ENCODE peak calls at places on chromosomes 2 and 18, in eight cellular contexts. O, N, A, W, Z, T, Y and I are unnamed samples.

GRCh38 chr2:230798769-230799399 is 65.9 kb upstream of the ITM2C start:
- DNase-seq in O (no peak), N (peak; percentile 78), A (peak; percentile 63), W (no peak), Z (no peak), T (no peak), Y (peak; percentile 70), I (peak; percentile 57)

GRCh38 chr2:238655131-238655860 is 192.6 kb upstream of the TWIST2 start:
- DNase-seq in O (no peak), N (no peak), A (no peak), W (no peak), Z (no peak), T (no peak), Y (no peak), I (no peak)

GRCh38 chr2:217685255-217685605 is 317.6 kb downstream of the TNS1 start:
- DNase-seq in O (peak; percentile 56), N (no peak), A (no peak), W (peak; percentile 63), Z (peak; percentile 64), T (peak; percentile 88), Y (peak; percentile 97), I (no peak)

GRCh38 chr2:108938069-108938710 is 50.8 kb downstream of the EDAR start:
- DNase-seq in O (no peak), N (peak; percentile 61), A (no peak), W (no peak), Z (no peak), T (no peak), Y (peak; percentile 28), I (no peak)

GRCh38 chr18:75322206-75322605 is 105.3 kb downstream of the SMIM21 start:
- DNase-seq in O (no peak), N (no peak), A (no peak), W (no peak), Z (no peak), T (no peak), Y (no peak), I (no peak)

GRCh38 chr2:110858135-110858737 is 125.9 kb downstream of the ACOXL start:
- DNase-seq in O (peak; percentile 34), N (peak; percentile 96), A (no peak), W (no peak), Z (peak; percentile 80), T (no peak), Y (no peak), I (peak; percentile 75)

GRCh38 chr18:32509121-32509520 is 38.4 kb upstream of the GAREM1 start:
- DNase-seq in O (no peak), N (no peak), A (no peak), W (no peak), Z (no peak), T (no peak), Y (no peak), I (no peak)

GRCh38 chr2:225737556-225737955 is 338.0 kb downstream of the NYAP2 start:
- DNase-seq in O (no peak), N (no peak), A (no peak), W (no peak), Z (no peak), T (no peak), Y (peak; percentile 75), I (no peak)

GRCh38 chr2:54497738-54498680 is 41.9 kb downstream of the SPTBN1 start:
- DNase-seq in O (no peak), N (no peak), A (peak; percentile 35), W (no peak), Z (peak; percentile 56), T (no peak), Y (no peak), I (no peak)

GRCh38 chr18:13290856-13291271 is 72.3 kb downstream of the LDLRAD4 start:
- DNase-seq in O (no peak), N (peak; percentile 53), A (no peak), W (no peak), Z (no peak), T (no peak), Y (no peak), I (peak; percentile 48)

GRCh38 chr2:60991644-60992043 is 25.9 kb upstream of the PEX13 start:
- DNase-seq in O (no peak), N (no peak), A (no peak), W (no peak), Z (no peak), T (no peak), Y (no peak), I (no peak)

GRCh38 chr2:60992985-60993392 is 24.5 kb upstream of the PEX13 start:
- DNase-seq in O (peak; percentile 40), N (peak; percentile 83), A (no peak), W (no peak), Z (peak; percentile 73), T (no peak), Y (no peak), I (peak; percentile 61)

GRCh38 chr2:60984717-60985116 is 32.8 kb upstream of the PEX13 start:
- DNase-seq in O (no peak), N (no peak), A (no peak), W (no peak), Z (no peak), T (no peak), Y (no peak), I (no peak)

GRCh38 chr2:60987041-60987440 is 30.5 kb upstream of the PEX13 start:
- DNase-seq in O (no peak), N (no peak), A (no peak), W (no peak), Z (no peak), T (no peak), Y (no peak), I (no peak)

DNA sequence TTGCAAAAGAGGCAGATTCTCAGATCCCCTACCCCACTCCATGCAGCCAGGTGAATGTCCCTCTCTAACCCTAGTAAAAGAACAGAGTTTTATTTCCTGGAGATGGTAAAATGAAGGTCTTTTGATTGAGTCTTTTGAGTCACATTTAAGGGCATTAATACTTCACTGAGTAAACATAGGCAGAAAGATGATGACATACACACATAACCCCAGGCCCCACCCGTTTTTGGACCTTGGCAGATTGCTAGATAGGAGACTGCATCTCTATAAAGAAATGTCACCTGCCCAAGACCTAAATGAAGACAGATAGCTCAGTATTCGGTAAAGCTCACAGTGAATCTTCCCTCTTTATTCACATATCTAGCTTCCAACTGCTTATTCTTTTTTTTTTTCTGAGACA is 28.3 kb upstream of the PEX13 start:
- DNase-seq in O (no peak), N (no peak), A (no peak), W (no peak), Z (no peak), T (no peak), Y (peak; percentile 43), I (no peak)
- H3K27ac ChIP-seq in O (no peak overlapping the region), N (no peak overlapping the region), A (no peak overlapping the region), W (no peak overlapping the region), Z (no peak overlapping the region), T (no peak overlapping the region), Y (peak overlapping the region; percentile 9), I (no peak overlapping the region)

GRCh38 chr2:46349115-46349547 is 51.9 kb downstream of the EPAS1 start:
- DNase-seq in O (no peak), N (no peak), A (no peak), W (no peak), Z (no peak), T (no peak), Y (no peak), I (no peak)
- H3K27ac ChIP-seq in O (no peak overlapping the region), N (no peak overlapping the region), A (no peak overlapping the region), W (peak overlapping the region; percentile 27), Z (no peak overlapping the region), T (no peak overlapping the region), Y (no peak overlapping the region), I (no peak overlapping the region)

GRCh38 chr2:45115181-45115580 is 105.9 kb upstream of the SIX2 start:
- DNase-seq in O (no peak), N (no peak), A (no peak), W (no peak), Z (no peak), T (no peak), Y (no peak), I (no peak)

GRCh38 chr2:45119038-45119437 is 109.8 kb upstream of the SIX2 start:
- DNase-seq in O (no peak), N (no peak), A (no peak), W (no peak), Z (no peak), T (no peak), Y (peak; percentile 98), I (no peak)

GRCh38 chr2:45117383-45117782 is 108.1 kb upstream of the SIX2 start:
- DNase-seq in O (no peak), N (no peak), A (no peak), W (no peak), Z (no peak), T (no peak), Y (no peak), I (no peak)

GRCh38 chr2:45112750-45113149 is 103.5 kb upstream of the SIX2 start:
- DNase-seq in O (no peak), N (no peak), A (no peak), W (no peak), Z (no peak), T (no peak), Y (no peak), I (no peak)

DNA sequence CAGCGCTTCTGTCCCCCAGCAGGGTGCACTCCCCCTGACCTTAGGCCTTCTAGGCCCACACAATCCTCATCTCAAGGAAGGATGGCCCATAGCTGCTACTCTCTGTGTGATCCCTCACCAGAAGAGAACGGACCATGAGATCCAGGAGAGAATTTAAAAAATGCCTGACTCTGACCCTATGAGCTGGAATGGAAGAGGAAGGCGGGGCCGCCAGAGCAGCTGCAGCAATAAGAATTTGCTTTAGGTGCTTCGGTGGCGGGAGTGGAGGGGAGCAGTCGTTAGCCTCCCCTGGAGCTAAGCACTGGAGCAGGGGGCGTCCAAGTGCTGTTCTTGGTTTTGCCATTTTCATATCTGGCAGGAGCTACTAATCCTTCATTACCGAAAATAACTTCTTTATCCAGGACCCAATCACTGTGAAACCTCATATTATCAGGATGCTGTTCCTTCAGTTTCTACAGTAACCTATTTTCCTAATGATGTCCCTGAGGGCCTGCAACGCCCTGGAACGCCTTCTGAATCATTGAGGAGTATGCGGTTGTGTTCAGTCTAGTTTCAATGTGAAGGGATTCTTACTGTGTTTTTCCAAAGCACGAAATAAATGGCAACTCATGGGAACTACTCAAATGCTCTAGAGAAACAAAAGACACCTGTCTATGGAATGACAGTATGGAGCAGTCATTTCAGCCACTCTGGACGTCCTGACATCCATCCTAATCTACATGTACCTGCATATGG is 105.1 kb upstream of the SIX2 start:
- DNase-seq in O (no peak), N (no peak), A (no peak), W (no peak), Z (no peak), T (no peak), Y (no peak), I (no peak)
- H3K27ac ChIP-seq in O (no peak overlapping the region), N (no peak overlapping the region), A (no peak overlapping the region), W (no peak overlapping the region), Z (no peak overlapping the region), T (no peak overlapping the region), Y (no peak overlapping the region), I (no peak overlapping the region)

GRCh38 chr2:42135381-42136312 is 33.5 kb upstream of the EML4 start:
- DNase-seq in O (no peak), N (peak; percentile 47), A (no peak), W (no peak), Z (no peak), T (no peak), Y (no peak), I (no peak)

GRCh38 chr2:42140501-42140900 is 28.7 kb upstream of the EML4 start:
- DNase-seq in O (no peak), N (no peak), A (no peak), W (no peak), Z (no peak), T (no peak), Y (no peak), I (no peak)

GRCh38 chr2:42139141-42139540 is 30.0 kb upstream of the EML4 start:
- DNase-seq in O (no peak), N (no peak), A (no peak), W (no peak), Z (no peak), T (no peak), Y (no peak), I (no peak)

GRCh38 chr2:42136832-42137821 is 32.0 kb upstream of the EML4 start:
- DNase-seq in O (no peak), N (no peak), A (no peak), W (no peak), Z (no peak), T (no peak), Y (peak; percentile 90), I (no peak)

GRCh38 chr2:42138163-42139016 is 30.8 kb upstream of the EML4 start:
- DNase-seq in O (peak; percentile 57), N (no peak), A (no peak), W (no peak), Z (no peak), T (no peak), Y (peak; percentile 91), I (no peak)
- H3K27ac ChIP-seq in O (no peak overlapping the region), N (no peak overlapping the region), A (no peak overlapping the region), W (no peak overlapping the region), Z (no peak overlapping the region), T (peak overlapping the region; percentile 50), Y (peak overlapping the region; percentile 73), I (no peak overlapping the region)